ENCODE peak calls at places on chromosomes 1 and 21, in ten cellular contexts. T is breast epithelium, U is IMR-90, N is aorta, Z is thyroid gland, X is OCI-LY7, F is psoas muscle, W is cardiac muscle cell, B is HL-60, Y is astrocyte. Q is an unnamed sample.

GRCh38 chr1:45465277-45465676 is 25.7 kb downstream of the TESK2 start:
- DNase-seq in T (no peak), U (no peak), N (no peak), Z (no peak), X (no peak), F (no peak), W (no peak), B (no peak), Y (no peak), Q (no peak)

GRCh38 chr21:21396424-21396823 is 398.2 kb downstream of the NCAM2 start:
- DNase-seq in T (no peak), U (no peak), N (no peak), Z (no peak), X (no peak), F (peak; percentile 32), W (no peak), B (no peak), Y (no peak), Q (no peak)

GRCh38 chr1:234486858-234487830 is 8.2 kb upstream of the TARBP1 start:
- DNase-seq in T (no peak), U (peak; percentile 84), N (no peak), Z (peak; percentile 37), X (peak; percentile 77), F (no peak), W (peak; percentile 89), B (peak; percentile 44), Y (peak; percentile 53), Q (peak; percentile 72)

GRCh38 chr1:194004146-194004545 is 817.7 kb upstream of the B3GALT2 start:
- DNase-seq in T (no peak), U (no peak), N (no peak), Z (no peak), X (no peak), F (no peak), W (no peak), B (no peak), Y (no peak), Q (no peak)

GRCh38 chr1:185139231-185139630 is 17.5 kb downstream of the TRMT1L start:
- DNase-seq in T (no peak), U (no peak), N (no peak), Z (no peak), X (no peak), F (no peak), W (no peak), B (no peak), Y (no peak), Q (no peak)

GRCh38 chr21:37606549-37606948 is 240.0 kb downstream of the DYRK1A start:
- DNase-seq in T (no peak), U (no peak), N (no peak), Z (no peak), X (no peak), F (no peak), W (no peak), B (no peak), Y (no peak), Q (no peak)

GRCh38 chr1:106964505-106964904 is 92.0 kb upstream of the PRMT6 start:
- DNase-seq in T (no peak), U (no peak), N (no peak), Z (no peak), X (no peak), F (no peak), W (no peak), B (no peak), Y (no peak), Q (no peak)

GRCh38 chr1:116769561-116769977 is 15.3 kb downstream of the CD2 start:
- DNase-seq in T (no peak), U (no peak), N (no peak), Z (no peak), X (peak; percentile 92), F (no peak), W (peak; percentile 46), B (no peak), Y (peak; percentile 74), Q (peak; percentile 61)

GRCh38 chr1:84062496-84062895 is 63.6 kb upstream of the TTLL7 start:
- DNase-seq in T (no peak), U (no peak), N (no peak), Z (no peak), X (no peak), F (no peak), W (no peak), B (no peak), Y (no peak), Q (no peak)

DNA sequence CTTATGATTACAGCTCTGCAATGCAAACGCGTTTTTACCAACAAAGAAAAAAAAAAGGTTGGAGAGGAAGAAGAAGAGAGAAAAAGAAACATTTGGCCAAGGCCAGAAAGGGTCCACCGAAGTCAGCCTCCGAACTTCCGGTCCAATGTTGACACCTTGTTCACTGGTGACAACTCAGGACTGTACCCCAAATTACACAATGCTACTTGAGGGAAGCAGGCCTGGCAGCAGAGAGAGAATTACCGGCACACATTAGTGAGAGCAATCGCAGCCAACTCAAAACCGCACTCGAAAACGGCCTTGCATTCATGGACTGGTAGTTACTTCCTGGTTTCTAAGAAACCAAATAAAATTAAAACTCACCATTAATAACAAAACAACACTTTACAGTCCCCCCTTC is 652.5 kb downstream of the KIF26B start:
- DNase-seq in T (no peak), U (no peak), N (no peak), Z (peak; percentile 21), X (peak; percentile 75), F (no peak), W (peak; percentile 47), B (peak; percentile 90), Y (peak; percentile 67), Q (no peak)
- H3K27ac ChIP-seq in T (no peak overlapping the region), U (no peak overlapping the region), N (no peak overlapping the region), Z (no peak overlapping the region), X (peak overlapping the region; percentile 90), F (no peak overlapping the region), W (no peak overlapping the region), B (peak overlapping the region; percentile 90), Y (no peak overlapping the region), Q (no peak overlapping the region)

DNA sequence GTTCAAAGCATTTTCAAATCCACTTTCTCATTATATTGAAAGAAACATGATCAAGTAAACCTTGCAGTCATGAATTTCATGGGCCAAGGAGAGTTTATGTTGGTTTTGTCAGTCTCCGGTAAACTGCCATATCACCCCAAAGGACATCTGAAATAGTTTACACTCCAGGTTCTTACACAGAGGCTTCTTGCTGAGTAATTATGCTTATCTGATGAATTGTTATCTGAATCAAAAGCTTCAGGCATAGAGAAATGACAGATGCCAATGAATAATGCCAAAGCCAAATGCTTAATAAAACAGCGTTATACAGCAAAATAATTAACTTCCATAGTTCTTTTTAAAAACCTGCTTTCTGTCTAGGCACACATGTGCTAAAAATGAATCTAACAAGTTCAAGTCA is 109.3 kb downstream of the SLC44A5 start:
- DNase-seq in T (no peak), U (no peak), N (no peak), Z (no peak), X (no peak), F (no peak), W (no peak), B (no peak), Y (no peak), Q (no peak)
- H3K4me3 ChIP-seq in T (no peak overlapping the region), U (no peak overlapping the region), N (no peak overlapping the region), Z (no peak overlapping the region), X (no peak overlapping the region), F (no peak overlapping the region), W (no peak overlapping the region), B (no peak overlapping the region), Y (no peak overlapping the region), Q (no peak overlapping the region)

GRCh38 chr1:78045600-78045849 is 241 bp upstream of the GIPC2 start:
- DNase-seq in T (no peak), U (no peak), N (no peak), Z (no peak), X (no peak), F (no peak), W (peak; percentile 11), B (no peak), Y (no peak), Q (no peak)

GRCh38 chr1:78047631-78048030 is 1.9 kb downstream of the GIPC2 start:
- DNase-seq in T (no peak), U (no peak), N (no peak), Z (no peak), X (no peak), F (no peak), W (no peak), B (no peak), Y (no peak), Q (no peak)

GRCh38 chr1:78045850-78046778 is at the start of gene GIPC2:
- DNase-seq in T (no peak), U (peak; percentile 18), N (peak; percentile 83), Z (peak; percentile 39), X (no peak), F (peak; percentile 73), W (peak; percentile 31), B (no peak), Y (peak; percentile 29), Q (no peak)

GRCh38 chr1:78048446-78048845 is 2.7 kb downstream of the GIPC2 start:
- DNase-seq in T (no peak), U (no peak), N (no peak), Z (no peak), X (no peak), F (no peak), W (no peak), B (no peak), Y (no peak), Q (no peak)

GRCh38 chr1:78047131-78047530 is 1.4 kb downstream of the GIPC2 start:
- DNase-seq in T (no peak), U (no peak), N (no peak), Z (no peak), X (no peak), F (no peak), W (no peak), B (no peak), Y (no peak), Q (no peak)
- H3K27ac ChIP-seq in T (no peak overlapping the region), U (no peak overlapping the region), N (no peak overlapping the region), Z (no peak overlapping the region), X (no peak overlapping the region), F (peak overlapping the region; percentile 77), W (no peak overlapping the region), B (no peak overlapping the region), Y (no peak overlapping the region), Q (no peak overlapping the region)

GRCh38 chr1:46543761-46544560 is 7.5 kb downstream of the KNCN start:
- DNase-seq in T (no peak), U (no peak), N (no peak), Z (no peak), X (no peak), F (peak; percentile 32), W (no peak), B (no peak), Y (no peak), Q (no peak)
- H3K4me3 ChIP-seq in T (no peak overlapping the region), U (no peak overlapping the region), N (no peak overlapping the region), Z (no peak overlapping the region), X (no peak overlapping the region), F (no peak overlapping the region), W (no peak overlapping the region), B (no peak overlapping the region), Y (no peak overlapping the region), Q (no peak overlapping the region)

GRCh38 chr21:16377857-16378256 is 648.1 kb downstream of the USP25 start:
- DNase-seq in T (no peak), U (no peak), N (no peak), Z (no peak), X (no peak), F (no peak), W (no peak), B (no peak), Y (peak; percentile 22), Q (no peak)
- H3K27ac ChIP-seq in T (no peak overlapping the region), U (no peak overlapping the region), N (no peak overlapping the region), Z (peak overlapping the region; percentile 8), X (no peak overlapping the region), F (peak overlapping the region; percentile 73), W (peak overlapping the region; percentile 91), B (no peak overlapping the region), Y (no peak overlapping the region), Q (no peak overlapping the region)

GRCh38 chr1:8213136-8213535 is 104.8 kb upstream of the SLC45A1 start:
- DNase-seq in T (no peak), U (no peak), N (no peak), Z (no peak), X (no peak), F (no peak), W (no peak), B (peak; percentile 41), Y (no peak), Q (no peak)
- H3K4me3 ChIP-seq in T (no peak overlapping the region), U (no peak overlapping the region), N (no peak overlapping the region), Z (no peak overlapping the region), X (no peak overlapping the region), F (no peak overlapping the region), W (no peak overlapping the region), B (no peak overlapping the region), Y (no peak overlapping the region), Q (no peak overlapping the region)